ENCODE peak calls at places on chromosomes 6 and 20, in seven cellular contexts. One of them, this sample, is unnamed.

GRCh38 chr20:46255440-46256104 is 52.7 kb downstream of the CDH22 start:
- DNase-seq in keratinocyte: peak; percentile 87
- DNase-seq in endothelial cell of umbilical vein: peak; percentile 36
- DNase-seq in GM23338: no peak
- DNase-seq in K562: peak; percentile 45
- DNase-seq in neural progenitor cell: no peak
- DNase-seq in fibroblast of lung: no peak
- DNase-seq in this sample: peak; percentile 66

GRCh38 chr6:131636880-131637792 is at the start of gene ENPP3:
- DNase-seq in endothelial cell of umbilical vein: no peak
- DNase-seq in fibroblast of lung: peak; percentile 37
- DNase-seq in keratinocyte: no peak
- DNase-seq in GM23338: no peak
- DNase-seq in K562: peak; percentile 27
- DNase-seq in neural progenitor cell: no peak
- DNase-seq in this sample: no peak

GRCh38 chr20:24362080-24362479 is 107.3 kb upstream of the SYNDIG1 start:
- DNase-seq in K562: no peak
- DNase-seq in GM23338: no peak
- DNase-seq in endothelial cell of umbilical vein: no peak
- DNase-seq in keratinocyte: no peak
- DNase-seq in neural progenitor cell: no peak
- DNase-seq in fibroblast of lung: no peak
- DNase-seq in this sample: no peak

GRCh38 chr6:30626484-30627366 is at the start of gene ATAT1:
- DNase-seq in fibroblast of lung: peak; percentile 67
- DNase-seq in neural progenitor cell: peak; percentile 90
- DNase-seq in K562: peak; percentile 61
- DNase-seq in endothelial cell of umbilical vein: peak; percentile 89
- DNase-seq in keratinocyte: no peak
- DNase-seq in GM23338: peak; percentile 96
- DNase-seq in this sample: peak; percentile 90

GRCh38 chr6:33863084-33863483 is 59.3 kb upstream of the MLN start:
- DNase-seq in fibroblast of lung: no peak
- DNase-seq in K562: peak; percentile 66
- DNase-seq in endothelial cell of umbilical vein: no peak
- DNase-seq in GM23338: no peak
- DNase-seq in keratinocyte: no peak
- DNase-seq in neural progenitor cell: no peak
- DNase-seq in this sample: no peak

GRCh38 chr20:62487564-62488086 is 11.8 kb upstream of the GATA5 start:
- DNase-seq in keratinocyte: no peak
- DNase-seq in GM23338: no peak
- DNase-seq in K562: peak; percentile 88
- DNase-seq in fibroblast of lung: no peak
- DNase-seq in endothelial cell of umbilical vein: no peak
- DNase-seq in neural progenitor cell: no peak
- DNase-seq in this sample: no peak

GRCh38 chr20:35856866-35857265 is 85.1 kb downstream of the PHF20 start:
- DNase-seq in endothelial cell of umbilical vein: no peak
- DNase-seq in K562: no peak
- DNase-seq in neural progenitor cell: no peak
- DNase-seq in fibroblast of lung: no peak
- DNase-seq in keratinocyte: no peak
- DNase-seq in GM23338: peak; percentile 10
- DNase-seq in this sample: no peak

GRCh38 chr20:57986776-57987175 is 241.7 kb downstream of the ANKRD60 start:
- DNase-seq in endothelial cell of umbilical vein: no peak
- DNase-seq in fibroblast of lung: no peak
- DNase-seq in neural progenitor cell: no peak
- DNase-seq in K562: no peak
- DNase-seq in keratinocyte: no peak
- DNase-seq in GM23338: no peak
- DNase-seq in this sample: no peak

GRCh38 chr20:39491711-39492110 is 529.6 kb downstream of the DHX35 start:
- DNase-seq in K562: no peak
- DNase-seq in fibroblast of lung: no peak
- DNase-seq in neural progenitor cell: no peak
- DNase-seq in GM23338: no peak
- DNase-seq in keratinocyte: no peak
- DNase-seq in endothelial cell of umbilical vein: no peak
- DNase-seq in this sample: no peak

GRCh38 chr6:24225838-24226237 is 99.8 kb downstream of the NRSN1 start:
- DNase-seq in K562: no peak
- DNase-seq in endothelial cell of umbilical vein: no peak
- DNase-seq in keratinocyte: no peak
- DNase-seq in GM23338: no peak
- DNase-seq in neural progenitor cell: no peak
- DNase-seq in fibroblast of lung: no peak
- DNase-seq in this sample: no peak

GRCh38 chr6:17869753-17870050 is 117.7 kb downstream of the KIF13A start:
- DNase-seq in endothelial cell of umbilical vein: peak; percentile 67
- DNase-seq in neural progenitor cell: no peak
- DNase-seq in GM23338: no peak
- DNase-seq in K562: no peak
- DNase-seq in keratinocyte: no peak
- DNase-seq in fibroblast of lung: no peak
- DNase-seq in this sample: no peak

GRCh38 chr20:59006864-59007757 is at the start of gene CTSZ:
- DNase-seq in keratinocyte: no peak
- DNase-seq in GM23338: peak; percentile 85
- DNase-seq in fibroblast of lung: peak; percentile 25
- DNase-seq in K562: peak; percentile 96
- DNase-seq in neural progenitor cell: peak; percentile 81
- DNase-seq in endothelial cell of umbilical vein: peak; percentile 34
- DNase-seq in this sample: no peak

GRCh38 chr6:35543459-35544193 is 30.9 kb upstream of the TULP1 start:
- DNase-seq in endothelial cell of umbilical vein: no peak
- DNase-seq in fibroblast of lung: no peak
- DNase-seq in neural progenitor cell: no peak
- DNase-seq in GM23338: peak; percentile 92
- DNase-seq in K562: no peak
- DNase-seq in keratinocyte: no peak
- DNase-seq in this sample: no peak

GRCh38 chr6:39228111-39228971 is 934 bp downstream of the KCNK5 start:
- DNase-seq in K562: no peak
- DNase-seq in neural progenitor cell: peak; percentile 41
- DNase-seq in GM23338: no peak
- DNase-seq in endothelial cell of umbilical vein: no peak
- DNase-seq in keratinocyte: no peak
- DNase-seq in fibroblast of lung: no peak
- DNase-seq in this sample: no peak

GRCh38 chr20:62027116-62027515 is 38.6 kb downstream of the TAF4 start:
- DNase-seq in neural progenitor cell: no peak
- DNase-seq in GM23338: no peak
- DNase-seq in K562: no peak
- DNase-seq in keratinocyte: no peak
- DNase-seq in fibroblast of lung: no peak
- DNase-seq in endothelial cell of umbilical vein: no peak
- DNase-seq in this sample: no peak

GRCh38 chr6:131831392-131831791 is 23.6 kb downstream of the ENPP1 start:
- DNase-seq in endothelial cell of umbilical vein: peak; percentile 46
- DNase-seq in GM23338: no peak
- DNase-seq in K562: no peak
- DNase-seq in fibroblast of lung: peak; percentile 75
- DNase-seq in neural progenitor cell: no peak
- DNase-seq in keratinocyte: no peak
- DNase-seq in this sample: no peak

GRCh38 chr6:118632359-118632758 is 19.0 kb downstream of the CEP85L start:
- DNase-seq in neural progenitor cell: no peak
- DNase-seq in GM23338: no peak
- DNase-seq in keratinocyte: no peak
- DNase-seq in fibroblast of lung: no peak
- DNase-seq in endothelial cell of umbilical vein: no peak
- DNase-seq in K562: no peak
- DNase-seq in this sample: no peak

GRCh38 chr20:34145280-34145819 is 33.3 kb upstream of the EIF2S2 start:
- DNase-seq in neural progenitor cell: no peak
- DNase-seq in fibroblast of lung: no peak
- DNase-seq in GM23338: no peak
- DNase-seq in K562: no peak
- DNase-seq in endothelial cell of umbilical vein: no peak
- DNase-seq in keratinocyte: no peak
- DNase-seq in this sample: no peak

GRCh38 chr6:71028236-71028876 is 71.5 kb upstream of the B3GAT2 start:
- DNase-seq in K562: no peak
- DNase-seq in neural progenitor cell: no peak
- DNase-seq in fibroblast of lung: no peak
- DNase-seq in GM23338: peak; percentile 53
- DNase-seq in keratinocyte: no peak
- DNase-seq in endothelial cell of umbilical vein: no peak
- DNase-seq in this sample: no peak

GRCh38 chr20:20024942-20025341 is 7.8 kb downstream of the NAA20 start:
- DNase-seq in fibroblast of lung: no peak
- DNase-seq in endothelial cell of umbilical vein: no peak
- DNase-seq in keratinocyte: no peak
- DNase-seq in GM23338: no peak
- DNase-seq in K562: no peak
- DNase-seq in neural progenitor cell: no peak
- DNase-seq in this sample: no peak

GRCh38 chr20:43800186-43800585 is 73.4 kb upstream of the GTSF1L start:
- DNase-seq in GM23338: no peak
- DNase-seq in neural progenitor cell: no peak
- DNase-seq in endothelial cell of umbilical vein: no peak
- DNase-seq in fibroblast of lung: no peak
- DNase-seq in keratinocyte: no peak
- DNase-seq in K562: no peak
- DNase-seq in this sample: no peak

GRCh38 chr6:152188011-152188410 is 380.5 kb downstream of the ESR1 start:
- DNase-seq in keratinocyte: no peak
- DNase-seq in fibroblast of lung: no peak
- DNase-seq in GM23338: no peak
- DNase-seq in endothelial cell of umbilical vein: no peak
- DNase-seq in neural progenitor cell: no peak
- DNase-seq in K562: no peak
- DNase-seq in this sample: no peak

GRCh38 chr6:152180601-152181000 is 373.1 kb downstream of the ESR1 start:
- DNase-seq in fibroblast of lung: no peak
- DNase-seq in GM23338: no peak
- DNase-seq in endothelial cell of umbilical vein: no peak
- DNase-seq in keratinocyte: no peak
- DNase-seq in neural progenitor cell: no peak
- DNase-seq in K562: no peak
- DNase-seq in this sample: no peak

GRCh38 chr6:152186840-152187239 is 379.4 kb downstream of the ESR1 start:
- DNase-seq in keratinocyte: no peak
- DNase-seq in endothelial cell of umbilical vein: no peak
- DNase-seq in neural progenitor cell: no peak
- DNase-seq in GM23338: no peak
- DNase-seq in K562: no peak
- DNase-seq in fibroblast of lung: no peak
- DNase-seq in this sample: no peak

GRCh38 chr6:152184573-152185157 is 377.2 kb downstream of the ESR1 start:
- DNase-seq in endothelial cell of umbilical vein: no peak
- DNase-seq in keratinocyte: no peak
- DNase-seq in fibroblast of lung: no peak
- DNase-seq in K562: no peak
- DNase-seq in neural progenitor cell: no peak
- DNase-seq in GM23338: no peak
- DNase-seq in this sample: no peak

GRCh38 chr6:152185158-152185574 is 377.7 kb downstream of the ESR1 start:
- DNase-seq in keratinocyte: no peak
- DNase-seq in GM23338: no peak
- DNase-seq in fibroblast of lung: no peak
- DNase-seq in K562: no peak
- DNase-seq in neural progenitor cell: no peak
- DNase-seq in endothelial cell of umbilical vein: no peak
- DNase-seq in this sample: no peak
- H2AFZ ChIP-seq in keratinocyte: no peak overlapping the region
- H2AFZ ChIP-seq in GM23338: no peak overlapping the region
- H2AFZ ChIP-seq in fibroblast of lung: no peak overlapping the region
- H2AFZ ChIP-seq in K562: no peak overlapping the region
- H2AFZ ChIP-seq in neural progenitor cell: no peak overlapping the region
- H2AFZ ChIP-seq in endothelial cell of umbilical vein: no peak overlapping the region
- H2AFZ ChIP-seq in this sample: no peak overlapping the region

GRCh38 chr20:21562656-21563055 is 48.8 kb upstream of the NKX2-2 start:
- DNase-seq in K562: no peak
- DNase-seq in neural progenitor cell: no peak
- DNase-seq in endothelial cell of umbilical vein: no peak
- DNase-seq in keratinocyte: no peak
- DNase-seq in GM23338: no peak
- DNase-seq in fibroblast of lung: no peak
- DNase-seq in this sample: no peak
- H3K4me3 ChIP-seq in K562: no peak overlapping the region
- H3K4me3 ChIP-seq in neural progenitor cell: no peak overlapping the region
- H3K4me3 ChIP-seq in endothelial cell of umbilical vein: no peak overlapping the region
- H3K4me3 ChIP-seq in keratinocyte: no peak overlapping the region
- H3K4me3 ChIP-seq in GM23338: no peak overlapping the region
- H3K4me3 ChIP-seq in fibroblast of lung: no peak overlapping the region
- H3K4me3 ChIP-seq in this sample: no peak overlapping the region

GRCh38 chr6:27312146-27312949 is at the start of gene POM121L2:
- DNase-seq in K562: no peak
- DNase-seq in neural progenitor cell: peak; percentile 84
- DNase-seq in keratinocyte: no peak
- DNase-seq in fibroblast of lung: peak; percentile 36
- DNase-seq in endothelial cell of umbilical vein: peak; percentile 65
- DNase-seq in GM23338: peak; percentile 92
- DNase-seq in this sample: peak; percentile 64
- TF ChIP-seq EZH2 in K562: no peak
- TF ChIP-seq EZH2 in neural progenitor cell: peak; percentile 78
- TF ChIP-seq EZH2 in keratinocyte: no peak
- TF ChIP-seq EZH2 in fibroblast of lung: no peak
- TF ChIP-seq EZH2 in endothelial cell of umbilical vein: no peak
- TF ChIP-seq EZH2 in GM23338: peak; percentile 73
- TF ChIP-seq EZH2 in this sample: no peak

DNA sequence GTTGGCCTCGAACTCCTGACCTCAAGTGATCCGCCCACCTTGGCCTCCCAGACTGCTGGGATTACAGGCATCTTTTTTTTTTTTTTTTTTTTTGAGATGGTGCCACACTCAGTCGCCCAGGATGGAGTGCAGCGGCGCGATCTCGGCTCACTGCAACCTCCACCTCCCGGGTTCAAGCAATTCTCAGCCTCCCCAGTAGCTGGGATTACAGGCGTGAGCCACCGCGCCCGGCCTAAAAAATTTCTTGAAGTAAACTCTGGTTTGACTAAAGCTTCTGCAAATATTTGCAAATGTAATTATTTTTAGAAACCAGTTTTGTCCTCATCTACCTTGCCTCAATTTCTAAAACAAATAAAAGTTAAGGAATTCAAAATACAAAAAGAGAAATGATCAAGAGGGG is 1.2 kb downstream of the IBTK start:
- DNase-seq in neural progenitor cell: no peak
- DNase-seq in keratinocyte: no peak
- DNase-seq in K562: no peak
- DNase-seq in endothelial cell of umbilical vein: no peak
- DNase-seq in GM23338: no peak
- DNase-seq in fibroblast of lung: no peak
- DNase-seq in this sample: no peak
- H2AFZ ChIP-seq in neural progenitor cell: no peak overlapping the region
- H2AFZ ChIP-seq in keratinocyte: no peak overlapping the region
- H2AFZ ChIP-seq in K562: peak overlapping the region; percentile 92
- H2AFZ ChIP-seq in endothelial cell of umbilical vein: no peak overlapping the region
- H2AFZ ChIP-seq in GM23338: no peak overlapping the region
- H2AFZ ChIP-seq in fibroblast of lung: no peak overlapping the region
- H2AFZ ChIP-seq in this sample: no peak overlapping the region

This sample was measured in PC-9.